ENCODE peak calls at places on chromosomes 2 and 18, in six cellular contexts. R is adrenal gland, I is upper lobe of right lung, Y is PC-9, L is dorsolateral prefrontal cortex, O is fibroblast of lung. F is an unnamed sample.

GRCh38 chr18:12911025-12911927 is 27.2 kb upstream of the PTPN2 start:
- DNase-seq in R (no peak), I (peak; percentile 71), Y (no peak), L (no peak), O (peak; percentile 6), F (no peak)

GRCh38 chr18:3816601-3817363 is 366.8 kb downstream of the TGIF1 start:
- DNase-seq in R (peak; percentile 70), I (no peak), Y (no peak), L (no peak), O (peak; percentile 100), F (peak; percentile 97)

GRCh38 chr18:10591891-10592290 is 66.1 kb downstream of the NAPG start:
- DNase-seq in R (peak; percentile 10), I (no peak), Y (no peak), L (no peak), O (no peak), F (no peak)

GRCh38 chr2:105627530-105627929 is 117.2 kb upstream of the NCK2 start:
- DNase-seq in R (no peak), I (no peak), Y (no peak), L (no peak), O (no peak), F (no peak)

GRCh38 chr2:241351640-241352031 is 4.4 kb upstream of the FARP2 start:
- DNase-seq in R (no peak), I (no peak), Y (no peak), L (no peak), O (no peak), F (no peak)

GRCh38 chr2:202032841-202033316 is 776 bp upstream of the FZD7 start:
- DNase-seq in R (peak; percentile 32), I (peak; percentile 85), Y (no peak), L (no peak), O (peak; percentile 62), F (no peak)

GRCh38 chr2:36780231-36780808 is 83.8 kb downstream of the VIT start:
- DNase-seq in R (no peak), I (no peak), Y (peak; percentile 14), L (no peak), O (peak; percentile 78), F (peak; percentile 35)

GRCh38 chr2:179141206-179141605 is 91.3 kb upstream of the CCDC141 start:
- DNase-seq in R (no peak), I (no peak), Y (no peak), L (no peak), O (no peak), F (no peak)

GRCh38 chr2:43737097-43737854 is 36.6 kb upstream of the DYNC2LI1 start:
- DNase-seq in R (no peak), I (no peak), Y (no peak), L (no peak), O (peak; percentile 72), F (peak; percentile 57)

GRCh38 chr2:84477886-84478285 is 18.8 kb upstream of the SUCLG1 start:
- DNase-seq in R (no peak), I (no peak), Y (no peak), L (no peak), O (no peak), F (no peak)

GRCh38 chr2:220855296-220855695 is 716.8 kb downstream of the EPHA4 start:
- DNase-seq in R (no peak), I (no peak), Y (no peak), L (no peak), O (peak; percentile 43), F (no peak)

GRCh38 chr2:164835302-164835701 is 6.3 kb downstream of the COBLL1 start:
- DNase-seq in R (no peak), I (no peak), Y (no peak), L (no peak), O (no peak), F (no peak)

GRCh38 chr18:53698907-53699306 is 525.6 kb downstream of the MBD2 start:
- DNase-seq in R (peak; percentile 19), I (no peak), Y (peak; percentile 3), L (no peak), O (no peak), F (no peak)

GRCh38 chr18:79448621-79449020 is 52.9 kb downstream of the NFATC1 start:
- DNase-seq in R (no peak), I (no peak), Y (no peak), L (no peak), O (no peak), F (no peak)

GRCh38 chr2:134392689-134393476 is 139.0 kb downstream of the MGAT5 start:
- DNase-seq in R (no peak), I (no peak), Y (no peak), L (no peak), O (no peak), F (no peak)
- TF ChIP-seq CTCF in R (no peak), I (no peak), Y (no peak), L (no peak), O (no peak), F (no peak)

GRCh38 chr2:72927619-72928537 is 10.6 kb downstream of the EMX1 start:
- DNase-seq in R (no peak), I (no peak), Y (no peak), L (no peak), O (no peak), F (no peak)

GRCh38 chr2:72926368-72926767 is 9.0 kb downstream of the EMX1 start:
- DNase-seq in R (no peak), I (no peak), Y (no peak), L (no peak), O (no peak), F (no peak)

GRCh38 chr2:72927066-72927465 is 9.7 kb downstream of the EMX1 start:
- DNase-seq in R (no peak), I (no peak), Y (no peak), L (no peak), O (no peak), F (no peak)

GRCh38 chr2:72931280-72931910 is 14.1 kb downstream of the EMX1 start:
- DNase-seq in R (peak; percentile 22), I (peak; percentile 55), Y (peak; percentile 28), L (no peak), O (no peak), F (no peak)

DNA sequence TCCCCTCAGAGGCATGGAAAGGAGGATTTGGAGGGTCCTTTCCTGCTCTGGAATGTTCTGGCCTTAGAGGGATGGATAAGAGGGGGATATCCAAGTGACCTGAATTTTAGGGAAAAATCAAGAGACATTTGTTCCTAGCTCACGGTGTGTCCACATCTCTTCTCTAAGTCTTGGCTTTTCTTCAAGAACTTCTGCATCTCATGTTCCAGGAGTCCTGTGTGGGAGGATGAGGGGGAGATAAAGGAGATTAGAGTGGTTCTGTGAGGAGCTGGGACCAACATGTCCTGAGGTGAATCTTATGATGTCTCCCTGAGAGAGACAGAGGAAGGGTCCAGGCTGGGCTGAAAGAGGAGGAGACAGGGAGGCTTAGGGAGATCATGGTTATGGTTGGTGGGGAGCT is 11.7 kb downstream of the EMX1 start:
- DNase-seq in R (no peak), I (no peak), Y (no peak), L (no peak), O (no peak), F (no peak)
- H3K27me3 ChIP-seq in R (peaks cover 55% of the 10 kb centered on the region), I (peaks cover 63% of the 10 kb centered on the region), Y (peaks cover 75% of the 10 kb centered on the region), L (peaks cover 41% of the 10 kb centered on the region), O (peaks cover 60% of the 10 kb centered on the region), F (peaks cover 55% of the 10 kb centered on the region)

DNA sequence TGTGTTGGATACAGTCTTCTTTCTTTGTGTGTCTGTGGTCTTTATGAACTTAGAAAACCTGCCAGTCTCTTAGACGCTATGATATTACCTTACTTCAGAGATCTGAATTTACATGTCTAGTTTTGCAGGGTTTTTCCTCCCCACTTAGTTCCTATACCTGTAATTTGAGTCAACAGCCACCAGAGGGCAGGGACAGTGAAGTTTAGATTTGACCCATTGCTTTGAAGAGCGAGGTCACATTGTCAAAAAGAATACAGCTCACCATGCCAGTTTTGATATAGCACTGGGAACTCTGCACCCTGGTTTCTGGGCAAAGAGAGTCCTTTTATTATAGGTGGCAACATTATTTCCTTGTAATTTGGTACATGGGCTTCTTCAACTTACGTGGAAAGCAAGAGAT is 102.3 kb downstream of the MAPK4 start:
- DNase-seq in R (no peak), I (no peak), Y (no peak), L (no peak), O (peak; percentile 3), F (no peak)
- TF ChIP-seq CTCF in R (peak; percentile 55), I (peak; percentile 33), Y (peak; percentile 63), L (no peak), O (peak; percentile 38), F (peak; percentile 31)

DNA sequence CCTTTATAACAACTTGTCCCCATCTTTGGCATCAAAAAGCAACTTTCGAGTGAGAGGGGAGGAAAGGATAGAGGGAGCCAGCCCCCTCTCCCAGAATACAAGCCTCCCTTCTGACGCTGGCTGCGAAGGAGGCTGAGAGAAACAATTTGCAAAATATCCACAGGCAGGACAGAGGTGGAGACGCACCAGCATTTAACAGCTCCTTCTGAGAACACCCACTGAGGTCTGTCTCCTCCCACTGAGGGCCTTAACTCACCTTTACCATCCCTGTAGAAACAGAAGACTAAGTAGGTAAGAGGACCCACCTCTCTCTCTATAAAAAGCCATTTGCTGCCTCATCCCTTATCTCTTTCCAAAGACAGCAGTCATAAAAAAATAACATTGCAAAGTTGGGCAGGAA is 24.4 kb upstream of the BCL11A start:
- DNase-seq in R (no peak), I (no peak), Y (no peak), L (no peak), O (no peak), F (no peak)
- H3K27me3 ChIP-seq in R (no peaks in the 10 kb centered on the region), I (peaks cover 32% of the 10 kb centered on the region), Y (peaks cover 74% of the 10 kb centered on the region), L (no peaks in the 10 kb centered on the region), O (peaks cover 7% of the 10 kb centered on the region), F (peaks cover 4% of the 10 kb centered on the region)

DNA sequence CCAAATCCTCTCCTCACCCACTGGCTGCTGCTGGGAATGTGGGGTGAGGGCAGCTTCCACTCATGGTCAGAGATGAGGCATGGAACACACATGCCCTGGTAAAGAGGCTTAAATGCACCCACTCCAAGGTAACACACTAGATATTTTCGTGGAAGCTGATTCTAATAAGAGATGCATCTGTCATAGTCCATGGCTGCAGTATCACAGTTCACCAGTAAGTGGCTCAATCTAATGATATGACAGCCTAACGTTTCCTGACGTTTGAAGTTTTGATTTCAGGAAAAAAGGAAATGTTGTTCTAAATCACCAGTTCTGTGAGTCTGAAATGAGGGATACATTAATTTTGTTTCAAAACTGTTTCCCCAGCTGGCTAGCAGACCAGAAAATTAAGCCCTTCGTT is 38.2 kb downstream of the LCT start:
- DNase-seq in R (no peak), I (no peak), Y (no peak), L (no peak), O (no peak), F (no peak)
- TF ChIP-seq CTCF in R (peak; percentile 15), I (no peak), Y (peak; percentile 38), L (no peak), O (peak; percentile 24), F (peak; percentile 25)

DNA sequence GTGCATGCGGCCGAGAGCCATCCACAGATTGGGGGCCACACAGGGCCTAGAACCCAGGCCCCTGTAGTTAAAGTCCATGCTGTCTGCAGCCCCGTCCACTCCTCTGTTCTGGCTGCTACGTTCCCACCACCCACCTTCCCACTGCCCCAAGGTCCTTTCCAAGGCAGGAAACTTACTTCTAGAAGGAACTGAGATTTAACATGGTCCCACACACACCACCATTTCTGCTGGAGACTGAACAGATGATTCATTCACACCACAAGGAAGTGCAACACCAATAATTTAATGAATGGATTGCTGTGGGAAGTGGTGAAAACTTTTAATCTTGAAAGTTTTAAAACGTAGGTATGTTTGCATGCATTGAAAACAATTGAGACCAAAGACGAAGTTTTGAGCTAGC is 95.2 kb downstream of the LBH start:
- DNase-seq in R (no peak), I (no peak), Y (no peak), L (no peak), O (no peak), F (no peak)
- H3K27me3 ChIP-seq in R (no peaks in the 10 kb centered on the region), I (no peaks in the 10 kb centered on the region), Y (no peaks in the 10 kb centered on the region), L (no peaks in the 10 kb centered on the region), O (no peaks in the 10 kb centered on the region), F (no peaks in the 10 kb centered on the region)